ENCODE peak calls at places on chromosomes 5 and 9, in five cellular contexts. E is fibroblast of the conjunctiva; A is left cardiac atrium; L is stimulated activated CD4-positive, alpha-beta T cell treated with anti-CD3 and anti-CD28 coated beads, TNF-alpha, amount 100 ng/mL, for 48 hours; U is GM23338. K is an unnamed sample.

GRCh38 chr5:157971466-157972324 is 112.8 kb upstream of the CLINT1 start:
- DNase-seq in L (no peak), A (no peak), E (peak; percentile 17), U (peak; percentile 41), K (peak; percentile 59)

GRCh38 chr9:133100518-133101355 is 20.3 kb downstream of the RALGDS start:
- DNase-seq in A (no peak), U (no peak), E (no peak), L (no peak), K (no peak)

GRCh38 chr5:74575741-74576538 is 64.6 kb downstream of the ENC1 start:
- DNase-seq in E (peak; percentile 36), A (no peak), U (no peak), L (no peak), K (no peak)

GRCh38 chr5:149785341-149785740 is 55.2 kb downstream of the PPARGC1B start:
- DNase-seq in E (no peak), U (no peak), L (no peak), A (no peak), K (no peak)

GRCh38 chr5:179121667-179122111 is 61.5 kb downstream of the ZNF354C start:
- DNase-seq in E (no peak), L (no peak), A (no peak), U (no peak), K (no peak)

GRCh38 chr5:1673042-1673674 is 126.5 kb downstream of the MRPL36 start:
- DNase-seq in A (no peak), U (peak; percentile 52), E (no peak), L (no peak), K (no peak)

GRCh38 chr9:14978022-14979000 is 68.1 kb upstream of the FREM1 start:
- DNase-seq in E (no peak), A (no peak), L (no peak), U (no peak), K (peak; percentile 23)

GRCh38 chr5:11261226-11261625 is 500.2 kb upstream of the DAP start:
- DNase-seq in U (no peak), L (no peak), E (no peak), A (no peak), K (no peak)

GRCh38 chr9:110638381-110638954 is 30.1 kb upstream of the MUSK start:
- DNase-seq in A (no peak), U (peak; percentile 11), E (no peak), L (no peak), K (no peak)

GRCh38 chr9:19807182-19807892 is 18.5 kb upstream of the SLC24A2 start:
- DNase-seq in U (peak; percentile 55), A (no peak), L (no peak), E (no peak), K (no peak)

GRCh38 chr9:36034911-36035490 is 1.7 kb upstream of the RECK start:
- DNase-seq in U (no peak), L (no peak), E (peak; percentile 39), A (no peak), K (no peak)

GRCh38 chr9:135242406-135242805 is 154.9 kb downstream of the OLFM1 start:
- DNase-seq in E (no peak), U (no peak), A (no peak), L (no peak), K (no peak)

GRCh38 chr5:55920784-55921183 is 69.6 kb downstream of the IL31RA start:
- DNase-seq in L (no peak), U (peak; percentile 32), A (no peak), E (no peak), K (no peak)

GRCh38 chr9:133320421-133320881 is 15.5 kb downstream of the SURF6 start:
- DNase-seq in E (no peak), A (no peak), U (peak; percentile 66), L (no peak), K (peak; percentile 37)

GRCh38 chr9:113992994-113993393 is 85.1 kb downstream of the AMBP start:
- DNase-seq in A (no peak), U (no peak), L (no peak), E (no peak), K (no peak)

GRCh38 chr5:36573441-36573840 is 33.0 kb upstream of the SLC1A3 start:
- DNase-seq in U (no peak), E (peak; percentile 22), A (no peak), L (no peak), K (no peak)

GRCh38 chr5:55897905-55898304 is 46.7 kb downstream of the IL31RA start:
- DNase-seq in U (no peak), A (peak; percentile 56), L (peak; percentile 14), E (peak; percentile 99), K (no peak)

GRCh38 chr5:75710630-75711029 is 6.6 kb downstream of the POC5 start:
- DNase-seq in U (no peak), E (no peak), L (no peak), A (no peak), K (no peak)

GRCh38 chr5:60883229-60883628 is 39.2 kb upstream of the ELOVL7 start:
- DNase-seq in E (no peak), U (peak; percentile 43), A (no peak), L (no peak), K (peak; percentile 23)

GRCh38 chr9:137244486-137245449 is 3.7 kb downstream of the TUBB4B start:
- DNase-seq in L (no peak), U (no peak), A (no peak), E (no peak), K (peak; percentile 60)

GRCh38 chr5:1468247-1468612 is 23.0 kb upstream of the SLC6A3 start:
- DNase-seq in E (no peak), L (no peak), A (no peak), U (peak; percentile 79), K (peak; percentile 87)

GRCh38 chr9:93673844-93674334 is 97.5 kb downstream of the PHF2 start:
- DNase-seq in U (no peak), L (no peak), E (no peak), A (peak; percentile 18), K (no peak)

GRCh38 chr5:147081256-147081872 is 153.5 kb upstream of the STK32A start:
- DNase-seq in U (no peak), A (no peak), L (no peak), E (no peak), K (no peak)

K was measured in iPS-NIHi11.